ENCODE peak calls at places on chromosomes 12 and 14, in ten cellular contexts. One of them, this sample, is unnamed.
A peak's percentile ranks its signal among the peaks of the same experiment; 100 is the strongest.

GRCh38 chr14:37078131-37078530 is 94.3 kb downstream of the SLC25A21 start:
- DNase-seq in astrocyte of the spinal cord: peak; percentile 74
- DNase-seq in AG04449: no peak
- DNase-seq in right atrium auricular region: no peak
- DNase-seq in A673: no peak
- DNase-seq in fibroblast of lung: no peak
- DNase-seq in thyroid gland: no peak
- DNase-seq in progenitor cell of endocrine pancreas: no peak
- DNase-seq in GM10248: no peak
- DNase-seq in ovary: no peak
- DNase-seq in this sample: peak; percentile 17

GRCh38 chr12:82682326-82682725 is 4.4 kb upstream of the TMTC2 start:
- DNase-seq in progenitor cell of endocrine pancreas: no peak
- DNase-seq in thyroid gland: no peak
- DNase-seq in AG04449: no peak
- DNase-seq in fibroblast of lung: no peak
- DNase-seq in astrocyte of the spinal cord: no peak
- DNase-seq in GM10248: no peak
- DNase-seq in ovary: no peak
- DNase-seq in right atrium auricular region: no peak
- DNase-seq in A673: peak; percentile 20
- DNase-seq in this sample: no peak

GRCh38 chr12:5967645-5968415 is 22.8 kb upstream of the ANO2 start:
- DNase-seq in GM10248: no peak
- DNase-seq in progenitor cell of endocrine pancreas: no peak
- DNase-seq in ovary: no peak
- DNase-seq in A673: no peak
- DNase-seq in AG04449: no peak
- DNase-seq in fibroblast of lung: no peak
- DNase-seq in astrocyte of the spinal cord: no peak
- DNase-seq in thyroid gland: no peak
- DNase-seq in right atrium auricular region: no peak
- DNase-seq in this sample: no peak

GRCh38 chr12:125657681-125658080 is 592.4 kb downstream of the AACS start:
- DNase-seq in right atrium auricular region: no peak
- DNase-seq in ovary: no peak
- DNase-seq in astrocyte of the spinal cord: no peak
- DNase-seq in AG04449: no peak
- DNase-seq in A673: no peak
- DNase-seq in thyroid gland: peak; percentile 14
- DNase-seq in progenitor cell of endocrine pancreas: no peak
- DNase-seq in fibroblast of lung: no peak
- DNase-seq in GM10248: no peak
- DNase-seq in this sample: no peak

GRCh38 chr12:107891967-107892366 is 117.5 kb downstream of the ASCL4 start:
- DNase-seq in right atrium auricular region: no peak
- DNase-seq in AG04449: no peak
- DNase-seq in A673: peak; percentile 40
- DNase-seq in thyroid gland: no peak
- DNase-seq in GM10248: no peak
- DNase-seq in ovary: no peak
- DNase-seq in astrocyte of the spinal cord: no peak
- DNase-seq in fibroblast of lung: peak; percentile 3
- DNase-seq in progenitor cell of endocrine pancreas: no peak
- DNase-seq in this sample: peak; percentile 18

GRCh38 chr14:99199854-99200653 is 71.9 kb downstream of the BCL11B start:
- DNase-seq in progenitor cell of endocrine pancreas: no peak
- DNase-seq in thyroid gland: no peak
- DNase-seq in astrocyte of the spinal cord: no peak
- DNase-seq in A673: peak; percentile 51
- DNase-seq in right atrium auricular region: no peak
- DNase-seq in AG04449: no peak
- DNase-seq in GM10248: no peak
- DNase-seq in ovary: no peak
- DNase-seq in fibroblast of lung: no peak
- DNase-seq in this sample: peak; percentile 1

GRCh38 chr12:12537421-12537820 is 25.2 kb downstream of the DUSP16 start:
- DNase-seq in right atrium auricular region: no peak
- DNase-seq in fibroblast of lung: peak; percentile 41
- DNase-seq in AG04449: no peak
- DNase-seq in thyroid gland: no peak
- DNase-seq in progenitor cell of endocrine pancreas: no peak
- DNase-seq in A673: no peak
- DNase-seq in ovary: no peak
- DNase-seq in GM10248: no peak
- DNase-seq in astrocyte of the spinal cord: no peak
- DNase-seq in this sample: peak; percentile 38

GRCh38 chr14:77052281-77053044 is 24.0 kb upstream of the IRF2BPL start:
- DNase-seq in ovary: no peak
- DNase-seq in astrocyte of the spinal cord: no peak
- DNase-seq in GM10248: no peak
- DNase-seq in thyroid gland: peak; percentile 37
- DNase-seq in A673: no peak
- DNase-seq in AG04449: no peak
- DNase-seq in right atrium auricular region: no peak
- DNase-seq in progenitor cell of endocrine pancreas: no peak
- DNase-seq in fibroblast of lung: no peak
- DNase-seq in this sample: no peak

GRCh38 chr12:114123108-114123507 is 157.0 kb upstream of the RBM19 start:
- DNase-seq in astrocyte of the spinal cord: no peak
- DNase-seq in ovary: no peak
- DNase-seq in right atrium auricular region: no peak
- DNase-seq in progenitor cell of endocrine pancreas: no peak
- DNase-seq in AG04449: no peak
- DNase-seq in GM10248: no peak
- DNase-seq in thyroid gland: no peak
- DNase-seq in A673: no peak
- DNase-seq in fibroblast of lung: no peak
- DNase-seq in this sample: no peak

GRCh38 chr12:124758266-124759200 is 105.1 kb downstream of the SCARB1 start:
- DNase-seq in astrocyte of the spinal cord: no peak
- DNase-seq in progenitor cell of endocrine pancreas: no peak
- DNase-seq in AG04449: no peak
- DNase-seq in thyroid gland: peak; percentile 47
- DNase-seq in A673: peak; percentile 64
- DNase-seq in right atrium auricular region: no peak
- DNase-seq in fibroblast of lung: no peak
- DNase-seq in GM10248: no peak
- DNase-seq in ovary: no peak
- DNase-seq in this sample: no peak

GRCh38 chr14:41285193-41285748 is 321.4 kb upstream of the LRFN5 start:
- DNase-seq in fibroblast of lung: peak; percentile 19
- DNase-seq in A673: peak; percentile 74
- DNase-seq in GM10248: no peak
- DNase-seq in ovary: no peak
- DNase-seq in astrocyte of the spinal cord: peak; percentile 31
- DNase-seq in AG04449: no peak
- DNase-seq in progenitor cell of endocrine pancreas: peak; percentile 35
- DNase-seq in right atrium auricular region: no peak
- DNase-seq in thyroid gland: no peak
- DNase-seq in this sample: peak; percentile 58

GRCh38 chr12:128388461-128388921 is 121.5 kb downstream of the TMEM132C start:
- DNase-seq in GM10248: no peak
- DNase-seq in AG04449: no peak
- DNase-seq in fibroblast of lung: no peak
- DNase-seq in ovary: peak; percentile 72
- DNase-seq in A673: no peak
- DNase-seq in astrocyte of the spinal cord: no peak
- DNase-seq in progenitor cell of endocrine pancreas: no peak
- DNase-seq in thyroid gland: no peak
- DNase-seq in right atrium auricular region: peak; percentile 74
- DNase-seq in this sample: no peak

GRCh38 chr12:64883264-64884163 is 59.1 kb downstream of the TBC1D30 start:
- DNase-seq in progenitor cell of endocrine pancreas: no peak
- DNase-seq in right atrium auricular region: no peak
- DNase-seq in astrocyte of the spinal cord: no peak
- DNase-seq in GM10248: no peak
- DNase-seq in ovary: no peak
- DNase-seq in thyroid gland: no peak
- DNase-seq in fibroblast of lung: no peak
- DNase-seq in A673: peak; percentile 18
- DNase-seq in AG04449: no peak
- DNase-seq in this sample: no peak

GRCh38 chr12:55720071-55720564 is at the start of gene RDH5:
- DNase-seq in right atrium auricular region: peak; percentile 90
- DNase-seq in GM10248: no peak
- DNase-seq in fibroblast of lung: peak; percentile 79
- DNase-seq in AG04449: no peak
- DNase-seq in A673: no peak
- DNase-seq in thyroid gland: no peak
- DNase-seq in ovary: no peak
- DNase-seq in astrocyte of the spinal cord: peak; percentile 78
- DNase-seq in progenitor cell of endocrine pancreas: no peak
- DNase-seq in this sample: peak; percentile 96

GRCh38 chr14:97057238-97057637 is 260.1 kb downstream of the VRK1 start:
- DNase-seq in fibroblast of lung: no peak
- DNase-seq in astrocyte of the spinal cord: no peak
- DNase-seq in GM10248: no peak
- DNase-seq in AG04449: no peak
- DNase-seq in progenitor cell of endocrine pancreas: no peak
- DNase-seq in right atrium auricular region: no peak
- DNase-seq in thyroid gland: no peak
- DNase-seq in ovary: no peak
- DNase-seq in A673: no peak
- DNase-seq in this sample: no peak

GRCh38 chr14:97058589-97058988 is 261.4 kb downstream of the VRK1 start:
- DNase-seq in A673: no peak
- DNase-seq in fibroblast of lung: no peak
- DNase-seq in GM10248: no peak
- DNase-seq in thyroid gland: no peak
- DNase-seq in AG04449: no peak
- DNase-seq in ovary: no peak
- DNase-seq in right atrium auricular region: no peak
- DNase-seq in astrocyte of the spinal cord: no peak
- DNase-seq in progenitor cell of endocrine pancreas: no peak
- DNase-seq in this sample: no peak

GRCh38 chr14:97058071-97058470 is 260.9 kb downstream of the VRK1 start:
- DNase-seq in AG04449: no peak
- DNase-seq in fibroblast of lung: no peak
- DNase-seq in progenitor cell of endocrine pancreas: no peak
- DNase-seq in thyroid gland: no peak
- DNase-seq in astrocyte of the spinal cord: no peak
- DNase-seq in right atrium auricular region: no peak
- DNase-seq in A673: no peak
- DNase-seq in GM10248: no peak
- DNase-seq in ovary: no peak
- DNase-seq in this sample: no peak

GRCh38 chr14:97053941-97054340 is 256.8 kb downstream of the VRK1 start:
- DNase-seq in ovary: no peak
- DNase-seq in AG04449: no peak
- DNase-seq in right atrium auricular region: no peak
- DNase-seq in A673: no peak
- DNase-seq in thyroid gland: no peak
- DNase-seq in GM10248: no peak
- DNase-seq in progenitor cell of endocrine pancreas: no peak
- DNase-seq in fibroblast of lung: no peak
- DNase-seq in astrocyte of the spinal cord: no peak
- DNase-seq in this sample: no peak

GRCh38 chr14:97056086-97056485 is 258.9 kb downstream of the VRK1 start:
- DNase-seq in ovary: no peak
- DNase-seq in AG04449: no peak
- DNase-seq in right atrium auricular region: no peak
- DNase-seq in GM10248: no peak
- DNase-seq in astrocyte of the spinal cord: no peak
- DNase-seq in fibroblast of lung: no peak
- DNase-seq in A673: peak; percentile 51
- DNase-seq in progenitor cell of endocrine pancreas: no peak
- DNase-seq in thyroid gland: no peak
- DNase-seq in this sample: no peak
- TF ChIP-seq CTCF in ovary: no peak
- TF ChIP-seq CTCF in AG04449: no peak
- TF ChIP-seq CTCF in right atrium auricular region: no peak
- TF ChIP-seq CTCF in GM10248: peak; percentile 9
- TF ChIP-seq CTCF in astrocyte of the spinal cord: no peak
- TF ChIP-seq CTCF in fibroblast of lung: no peak
- TF ChIP-seq CTCF in A673: peak; percentile 29
- TF ChIP-seq CTCF in progenitor cell of endocrine pancreas: no peak
- TF ChIP-seq CTCF in thyroid gland: no peak
- TF ChIP-seq CTCF in this sample: no peak

GRCh38 chr12:88947486-88948043 is 367.3 kb upstream of the KITLG start:
- DNase-seq in astrocyte of the spinal cord: no peak
- DNase-seq in right atrium auricular region: no peak
- DNase-seq in progenitor cell of endocrine pancreas: no peak
- DNase-seq in AG04449: no peak
- DNase-seq in ovary: no peak
- DNase-seq in GM10248: no peak
- DNase-seq in fibroblast of lung: no peak
- DNase-seq in A673: no peak
- DNase-seq in thyroid gland: no peak
- DNase-seq in this sample: no peak
- TF ChIP-seq CTCF in astrocyte of the spinal cord: peak; percentile 6
- TF ChIP-seq CTCF in right atrium auricular region: no peak
- TF ChIP-seq CTCF in progenitor cell of endocrine pancreas: peak; percentile 23
- TF ChIP-seq CTCF in AG04449: no peak
- TF ChIP-seq CTCF in ovary: no peak
- TF ChIP-seq CTCF in GM10248: no peak
- TF ChIP-seq CTCF in fibroblast of lung: no peak
- TF ChIP-seq CTCF in A673: peak; percentile 41
- TF ChIP-seq CTCF in thyroid gland: no peak
- TF ChIP-seq CTCF in this sample: peak; percentile 28

GRCh38 chr12:115866909-115867525 is 410.5 kb downstream of the MED13L start:
- DNase-seq in thyroid gland: no peak
- DNase-seq in progenitor cell of endocrine pancreas: no peak
- DNase-seq in ovary: no peak
- DNase-seq in A673: peak; percentile 6
- DNase-seq in astrocyte of the spinal cord: no peak
- DNase-seq in right atrium auricular region: no peak
- DNase-seq in AG04449: no peak
- DNase-seq in fibroblast of lung: no peak
- DNase-seq in GM10248: no peak
- DNase-seq in this sample: no peak
- TF ChIP-seq CTCF in thyroid gland: peak; percentile 7
- TF ChIP-seq CTCF in progenitor cell of endocrine pancreas: peak; percentile 33
- TF ChIP-seq CTCF in ovary: no peak
- TF ChIP-seq CTCF in A673: peak; percentile 33
- TF ChIP-seq CTCF in astrocyte of the spinal cord: no peak
- TF ChIP-seq CTCF in right atrium auricular region: peak; percentile 14
- TF ChIP-seq CTCF in AG04449: no peak
- TF ChIP-seq CTCF in fibroblast of lung: no peak
- TF ChIP-seq CTCF in GM10248: no peak
- TF ChIP-seq CTCF in this sample: no peak

DNA sequence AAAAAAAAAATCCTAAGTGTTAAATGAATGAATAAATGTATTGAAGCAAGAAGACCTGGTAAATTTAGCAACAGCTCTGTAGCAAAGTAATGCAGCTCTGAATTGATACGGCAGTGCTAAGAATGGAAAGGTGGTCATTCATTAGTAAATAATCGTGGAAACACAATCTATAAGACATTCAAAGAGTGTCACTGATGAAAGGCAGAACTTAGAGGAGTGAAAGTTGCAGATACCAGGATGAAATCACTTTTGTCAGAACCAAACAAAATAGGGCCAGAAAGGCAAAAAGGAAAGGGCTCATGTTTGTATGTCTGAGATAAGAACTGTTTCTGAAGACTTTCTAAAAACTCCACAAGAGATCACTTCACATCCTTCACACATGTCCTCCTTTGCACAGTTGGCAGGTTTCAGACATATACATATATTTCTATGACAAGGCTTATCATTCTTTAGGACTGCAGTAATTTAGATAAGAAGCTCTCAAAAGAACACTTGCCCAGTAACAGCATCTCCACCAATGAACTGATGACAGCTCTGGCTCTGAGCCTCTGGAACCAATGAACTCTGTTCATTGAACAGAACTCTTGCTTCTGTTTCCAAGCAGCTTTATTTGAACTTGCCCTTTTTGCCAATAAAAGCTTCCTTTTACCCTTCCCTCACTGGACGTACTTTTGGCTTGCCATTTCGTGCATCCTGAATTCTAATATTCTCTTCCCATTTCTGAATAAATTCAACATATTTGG is 4.2 kb upstream of the LRR1 start:
- DNase-seq in astrocyte of the spinal cord: peak; percentile 59
- DNase-seq in AG04449: no peak
- DNase-seq in GM10248: peak; percentile 41
- DNase-seq in progenitor cell of endocrine pancreas: no peak
- DNase-seq in fibroblast of lung: peak; percentile 74
- DNase-seq in ovary: no peak
- DNase-seq in A673: no peak
- DNase-seq in right atrium auricular region: no peak
- DNase-seq in thyroid gland: peak; percentile 25
- DNase-seq in this sample: peak; percentile 70
- TF ChIP-seq CTCF in astrocyte of the spinal cord: no peak
- TF ChIP-seq CTCF in AG04449: no peak
- TF ChIP-seq CTCF in GM10248: no peak
- TF ChIP-seq CTCF in progenitor cell of endocrine pancreas: no peak
- TF ChIP-seq CTCF in fibroblast of lung: no peak
- TF ChIP-seq CTCF in ovary: no peak
- TF ChIP-seq CTCF in A673: no peak
- TF ChIP-seq CTCF in right atrium auricular region: no peak
- TF ChIP-seq CTCF in thyroid gland: no peak
- TF ChIP-seq CTCF in this sample: no peak

This sample was measured in fibroblast of mammary gland.